ENCODE peak calls at places on chromosomes 6 and 20, in seven cellular contexts. D is T-cell; M is stimulated activated CD8-positive, alpha-beta memory T cell treated with anti-CD3 and anti-CD28 coated beads, Interleukin-7, amount 100 ng/mL, for 48 hours; F is stimulated activated CD4-positive, alpha-beta T cell treated with anti-CD3 and anti-CD28 coated beads, Interleukin-1b, Interleukin-23, amount 100 ng/mL, for 24 hours; W is neural crest cell; N is activated naive CD4-positive, alpha-beta T cell treated with anti-CD3 and anti-CD28 coated beads, Interleukin-2, amount 50 U/mL, for 16 hours; X is ovary. E is an unnamed sample.

GRCh38 chr20:48784273-48784641 is 43.5 kb downstream of the PREX1 start:
- DNase-seq in D (no peak), M (no peak), F (no peak), W (no peak), N (no peak), X (no peak), E (no peak)

GRCh38 chr6:78308025-78308424 is 559.3 kb upstream of the IRAK1BP1 start:
- DNase-seq in D (no peak), M (no peak), F (no peak), W (peak), N (no peak), X (no peak), E (no peak)

GRCh38 chr6:13769655-13770053 is 44.7 kb downstream of the MCUR1 start:
- DNase-seq in D (no peak), M (no peak), F (no peak), W (no peak), N (no peak), X (no peak), E (no peak)

GRCh38 chr6:167795874-167796667 is 30.6 kb upstream of the AFDN start:
- DNase-seq in D (no peak), M (no peak), F (no peak), W (no peak), N (no peak), X (no peak), E (no peak)

GRCh38 chr6:122788663-122789062 is 395 bp upstream of the SMPDL3A start:
- DNase-seq in D (no peak), M (no peak), F (no peak), W (no peak), N (no peak), X (no peak), E (no peak)

GRCh38 chr6:32149932-32150920 is 1.5 kb downstream of the PRRT1 start:
- DNase-seq in D (no peak), M (no peak), F (no peak), W (no peak), N (no peak), X (no peak), E (no peak)

GRCh38 chr6:17120019-17120418 is 18.2 kb downstream of the STMND1 start:
- DNase-seq in D (no peak), M (no peak), F (no peak), W (no peak), N (no peak), X (no peak), E (no peak)

GRCh38 chr6:111283707-111284106 is 196.4 kb downstream of the SLC16A10 start:
- DNase-seq in D (no peak), M (no peak), F (no peak), W (no peak), N (no peak), X (no peak), E (no peak)

GRCh38 chr20:50592282-50593004 is 82.3 kb downstream of the PTPN1 start:
- DNase-seq in D (no peak), M (no peak), F (no peak), W (no peak), N (no peak), X (peak), E (no peak)

GRCh38 chr6:6810727-6811126 is 222.2 kb downstream of the LY86 start:
- DNase-seq in D (no peak), M (no peak), F (no peak), W (no peak), N (no peak), X (no peak), E (no peak)

GRCh38 chr6:155278319-155279049 is 14.7 kb downstream of the CLDN20 start:
- DNase-seq in D (no peak), M (no peak), F (no peak), W (no peak), N (no peak), X (no peak), E (no peak)

GRCh38 chr6:166448432-166448831 is 65.7 kb upstream of the MPC1 start:
- DNase-seq in D (no peak), M (no peak), F (no peak), W (no peak), N (no peak), X (no peak), E (no peak)

GRCh38 chr6:126640921-126641320 is 301.0 kb downstream of the CENPW start:
- DNase-seq in D (no peak), M (no peak), F (no peak), W (no peak), N (no peak), X (no peak), E (no peak)

GRCh38 chr20:873875-874607 is 40.5 kb downstream of the FAM110A start:
- DNase-seq in D (no peak), M (no peak), F (no peak), W (no peak), N (no peak), X (no peak), E (no peak)

GRCh38 chr6:169841251-169841650 is 89.8 kb downstream of the ERMARD start:
- DNase-seq in D (no peak), M (no peak), F (no peak), W (no peak), N (no peak), X (no peak), E (no peak)

GRCh38 chr20:50409495-50409894 is 100.7 kb upstream of the PTPN1 start:
- DNase-seq in D (no peak), M (no peak), F (no peak), W (no peak), N (no peak), X (no peak), E (no peak)

GRCh38 chr6:144158133-144158532 is 7.8 kb downstream of the STX11 start:
- DNase-seq in D (no peak), M (no peak), F (no peak), W (no peak), N (no peak), X (peak), E (no peak)

E was measured in nephron progenitor cell.